ENCODE peak calls at places on chromosomes 16 and 17, in five cellular contexts. D is uterus, J is GM12878, T is sigmoid colon, I is AG04450. O is an unnamed sample.

GRCh38 chr16:11094838-11095565 is 150.6 kb downstream of the CLEC16A start:
- DNase-seq in J (no peak), T (no peak), D (no peak), I (no peak), O (no peak)

GRCh38 chr17:45147102-45147580 is 1.1 kb upstream of the HEXIM1 start:
- DNase-seq in T (no peak), I (no peak), J (no peak), D (no peak), O (no peak)

GRCh38 chr17:57463103-57463885 is 207.0 kb downstream of the MSI2 start:
- DNase-seq in J (peak; percentile 97), I (no peak), T (no peak), D (no peak), O (no peak)

GRCh38 chr17:29505826-29506225 is 61.0 kb downstream of the ABHD15 start:
- DNase-seq in J (no peak), D (no peak), I (no peak), T (no peak), O (no peak)

GRCh38 chr16:31400191-31400590 is 7.1 kb downstream of the ITGAD start:
- DNase-seq in T (no peak), D (no peak), I (no peak), J (no peak), O (no peak)

GRCh38 chr17:82203920-82204319 is 8.7 kb downstream of the CCDC57 start:
- DNase-seq in T (no peak), I (no peak), J (no peak), D (no peak), O (no peak)

GRCh38 chr16:23847938-23848337 is 12.2 kb downstream of the PRKCB start:
- DNase-seq in D (no peak), J (no peak), I (no peak), T (no peak), O (peak; percentile 39)

GRCh38 chr16:2584742-2585650 is 47.2 kb downstream of the PDPK1 start:
- DNase-seq in T (peak; percentile 78), D (peak; percentile 36), J (no peak), I (no peak), O (no peak)

GRCh38 chr16:85192736-85193493 is 80.6 kb upstream of the CIBAR2 start:
- DNase-seq in D (no peak), I (peak; percentile 73), T (no peak), J (no peak), O (no peak)

GRCh38 chr16:56938664-56939513 is 6.9 kb downstream of the HERPUD1 start:
- DNase-seq in D (no peak), T (peak; percentile 34), J (no peak), I (no peak), O (peak; percentile 10)

GRCh38 chr17:43967251-43967875 is 13.6 kb upstream of the PYY start:
- DNase-seq in J (no peak), T (no peak), D (no peak), I (no peak), O (no peak)

GRCh38 chr17:27621557-27621956 is 9.4 kb upstream of the LGALS9 start:
- DNase-seq in J (no peak), D (no peak), I (no peak), T (no peak), O (no peak)

GRCh38 chr16:50627419-50627818 is 53.7 kb downstream of the SNX20 start:
- DNase-seq in T (peak; percentile 91), I (no peak), D (peak; percentile 84), J (no peak), O (peak; percentile 56)

GRCh38 chr17:10114931-10115535 is 83.4 kb downstream of the GAS7 start:
- DNase-seq in D (peak; percentile 97), J (peak; percentile 13), T (peak; percentile 98), I (peak; percentile 85), O (peak; percentile 38)

GRCh38 chr17:72429066-72429638 is 308.3 kb downstream of the SOX9 start:
- DNase-seq in T (no peak), D (no peak), J (no peak), I (no peak), O (no peak)

GRCh38 chr17:41772586-41773189 is 13.8 kb downstream of the JUP start:
- DNase-seq in D (no peak), I (no peak), T (no peak), J (no peak), O (no peak)

GRCh38 chr17:56175299-56175935 is 22.1 kb downstream of the ANKFN1 start:
- DNase-seq in I (no peak), J (no peak), D (no peak), T (no peak), O (no peak)

GRCh38 chr17:65559802-65560627 is 1.4 kb downstream of the AXIN2 start:
- DNase-seq in D (peak; percentile 64), J (no peak), I (no peak), T (no peak), O (peak; percentile 25)

GRCh38 chr17:67174190-67174589 is 70.8 kb downstream of the HELZ start:
- DNase-seq in I (no peak), T (no peak), J (no peak), D (no peak), O (no peak)
- TF ChIP-seq CTCF in I (no peak), T (no peak), J (no peak), D (no peak), O (no peak)

GRCh38 chr17:17051791-17052461 is 9.7 kb downstream of the MPRIP start:
- DNase-seq in D (peak; percentile 15), J (no peak), T (peak; percentile 48), I (no peak), O (no peak)

GRCh38 chr17:17052462-17053221 is 10.4 kb downstream of the MPRIP start:
- DNase-seq in T (peak; percentile 52), J (no peak), I (no peak), D (peak; percentile 13), O (no peak)

GRCh38 chr17:17050346-17051345 is 8.4 kb downstream of the MPRIP start:
- DNase-seq in T (peak; percentile 51), I (no peak), D (peak; percentile 8), J (no peak), O (no peak)

GRCh38 chr17:17053446-17054379 is 11.5 kb downstream of the MPRIP start:
- DNase-seq in D (peak; percentile 7), J (no peak), T (peak; percentile 53), I (no peak), O (no peak)

GRCh38 chr17:17051380-17051779 is 9.1 kb downstream of the MPRIP start:
- DNase-seq in T (no peak), I (no peak), J (no peak), D (peak; percentile 5), O (no peak)
- H3K27ac ChIP-seq in T (peak overlapping the region; percentile 20), I (peak overlapping the region; percentile 11), J (no peak overlapping the region), D (peak overlapping the region; percentile 47), O (no peak overlapping the region)

DNA sequence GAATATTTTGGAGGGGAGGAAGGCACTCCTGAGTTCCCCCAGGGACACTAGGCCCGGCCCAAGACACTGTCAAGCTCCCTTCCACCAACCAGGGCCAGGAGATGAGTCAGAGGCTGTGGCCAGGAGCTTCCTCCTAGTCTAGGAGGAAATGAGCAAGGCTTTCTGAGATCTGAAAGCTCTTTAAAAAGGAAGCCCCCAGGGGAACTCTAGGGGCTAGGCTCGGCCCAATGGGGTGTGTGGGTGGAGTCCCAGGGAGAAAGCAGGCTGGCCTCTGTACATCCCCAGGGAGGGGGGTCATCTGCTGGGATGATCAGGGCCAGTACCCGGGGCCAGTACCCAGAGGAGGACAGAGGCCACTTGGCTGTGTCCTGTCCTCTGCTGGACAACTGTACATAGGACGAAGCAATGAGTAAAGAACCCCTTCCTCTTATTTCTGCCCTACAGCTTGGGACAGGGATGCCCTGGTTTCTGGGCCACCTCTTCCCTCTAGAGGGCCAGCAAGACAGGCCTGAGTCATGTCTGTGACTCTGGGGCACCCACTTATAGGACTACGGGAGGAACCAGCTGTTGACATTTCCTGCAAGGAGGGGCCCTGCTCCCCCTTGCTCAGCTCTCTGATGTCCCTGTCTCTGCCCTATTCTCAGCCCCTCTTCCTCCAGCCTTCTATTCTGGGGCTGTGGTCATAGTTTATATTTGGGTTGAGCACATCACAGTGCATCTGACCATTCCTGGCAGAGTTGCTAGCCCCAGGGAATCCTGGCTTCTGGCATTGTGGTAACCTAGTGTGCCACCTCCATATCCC is 2.7 kb downstream of the FHOD1 start:
- DNase-seq in T (peak; percentile 83), D (peak; percentile 48), J (peak; percentile 78), I (no peak), O (peak; percentile 61)
- TF ChIP-seq CTCF in T (no peak), D (no peak), J (no peak), I (no peak), O (no peak)

GRCh38 chr16:78385406-78385805 is 286.0 kb downstream of the WWOX start:
- DNase-seq in J (no peak), D (no peak), T (no peak), I (no peak), O (no peak)
- H3K27ac ChIP-seq in J (no peak overlapping the region), D (no peak overlapping the region), T (no peak overlapping the region), I (no peak overlapping the region), O (no peak overlapping the region)

GRCh38 chr16:81314603-81315270 is at the start of gene GAN:
- DNase-seq in J (peak; percentile 82), D (peak; percentile 94), T (peak; percentile 98), I (peak; percentile 88), O (peak; percentile 91)

GRCh38 chr16:81316176-81316496 is 1.4 kb downstream of the GAN start:
- DNase-seq in D (no peak), I (no peak), J (no peak), T (no peak), O (no peak)

GRCh38 chr16:81313731-81314602 is 795 bp upstream of the GAN start:
- DNase-seq in I (no peak), J (no peak), D (no peak), T (no peak), O (no peak)

GRCh38 chr16:81318711-81319110 is 3.9 kb downstream of the GAN start:
- DNase-seq in T (no peak), J (no peak), I (no peak), D (no peak), O (no peak)

GRCh38 chr16:81315271-81316175 is 761 bp downstream of the GAN start:
- DNase-seq in T (peak; percentile 79), D (peak; percentile 54), J (no peak), I (no peak), O (peak; percentile 8)
- TF ChIP-seq CTCF in T (no peak), D (peak; percentile 8), J (no peak), I (no peak), O (no peak)

DNA sequence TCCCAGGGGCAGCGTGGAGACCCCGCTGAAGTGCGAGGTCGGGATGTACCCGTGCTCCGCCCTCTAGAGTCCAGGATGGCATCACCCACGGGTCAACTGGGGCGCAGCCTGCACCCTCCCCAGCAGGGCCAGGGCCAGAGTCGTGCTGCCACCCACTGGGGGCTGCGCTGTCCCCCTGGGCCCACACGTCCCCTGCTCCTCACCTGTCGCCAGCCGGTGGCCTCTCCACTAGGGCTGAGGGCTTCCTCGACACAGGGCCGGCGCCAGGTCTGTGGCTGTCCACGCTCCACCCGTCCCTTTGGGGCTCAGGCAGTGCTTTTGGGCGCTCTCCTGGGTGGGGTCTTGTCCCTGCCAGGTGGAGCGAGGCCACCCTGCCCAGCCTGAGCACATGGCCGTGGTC is 11.6 kb upstream of the PRR35 start:
- DNase-seq in J (no peak), T (no peak), I (no peak), D (no peak), O (no peak)
- H3K27ac ChIP-seq in J (no peak overlapping the region), T (no peak overlapping the region), I (no peak overlapping the region), D (no peak overlapping the region), O (no peak overlapping the region)